ENCODE peak calls at places on chromosomes 7 and 10, in seven cellular contexts. N is WERI-Rb-1, R is psoas muscle, K is neural crest cell, G is BJ, F is GM23338, B is left ventricle myocardium inferior. Z is an unnamed sample.
A peak's percentile ranks its signal among the peaks of the same experiment; 100 is the strongest.

GRCh38 chr10:3948843-3949242 is 163.8 kb upstream of the KLF6 start:
- DNase-seq in N (no peak), R (no peak), K (no peak), G (no peak), F (no peak), B (no peak), Z (no peak)

GRCh38 chr7:80942261-80943041 is 23.6 kb upstream of the SEMA3C start:
- DNase-seq in N (no peak), R (peak; percentile 66), K (no peak), G (peak; percentile 92), F (peak; percentile 21), B (peak; percentile 37), Z (no peak)

GRCh38 chr10:48444861-48445841 is 138.7 kb downstream of the MAPK8 start:
- DNase-seq in N (peak; percentile 92), R (no peak), K (no peak), G (no peak), F (peak; percentile 50), B (no peak), Z (no peak)

GRCh38 chr10:29621161-29621560 is 13.6 kb downstream of the SVIL start:
- DNase-seq in N (no peak), R (peak; percentile 79), K (no peak), G (no peak), F (peak; percentile 37), B (no peak), Z (no peak)

GRCh38 chr7:159066816-159067601 is 77.7 kb downstream of the VIPR2 start:
- DNase-seq in N (no peak), R (no peak), K (no peak), G (no peak), F (no peak), B (no peak), Z (no peak)

GRCh38 chr10:112938808-112939482 is 11.1 kb upstream of the TCF7L2 start:
- DNase-seq in N (peak; percentile 16), R (no peak), K (no peak), G (no peak), F (no peak), B (no peak), Z (no peak)

GRCh38 chr10:80741278-80741677 is 203.6 kb downstream of the SH2D4B start:
- DNase-seq in N (no peak), R (no peak), K (no peak), G (no peak), F (no peak), B (no peak), Z (no peak)

GRCh38 chr7:136883046-136883445 is 14.6 kb downstream of the CHRM2 start:
- DNase-seq in N (no peak), R (no peak), K (no peak), G (no peak), F (peak; percentile 27), B (no peak), Z (no peak)

GRCh38 chr10:4838743-4839142 is 12.7 kb downstream of the AKR1E2 start:
- DNase-seq in N (no peak), R (no peak), K (no peak), G (no peak), F (no peak), B (no peak), Z (no peak)

GRCh38 chr10:86556933-86557649 is 35.5 kb upstream of the WAPL start:
- DNase-seq in N (no peak), R (no peak), K (no peak), G (no peak), F (no peak), B (no peak), Z (no peak)

GRCh38 chr7:135976312-135977019 is 693 bp downstream of the MTPN start:
- DNase-seq in N (peak; percentile 16), R (peak; percentile 39), K (no peak), G (no peak), F (peak; percentile 79), B (no peak), Z (no peak)

GRCh38 chr7:54201501-54201900 is 340.7 kb upstream of the VSTM2A start:
- DNase-seq in N (no peak), R (no peak), K (no peak), G (no peak), F (no peak), B (no peak), Z (no peak)

GRCh38 chr7:50664461-50664922 is 99.3 kb upstream of the DDC start:
- DNase-seq in N (no peak), R (no peak), K (no peak), G (no peak), F (no peak), B (no peak), Z (no peak)

GRCh38 chr10:77328272-77328816 is 309.3 kb downstream of the KCNMA1 start:
- DNase-seq in N (no peak), R (no peak), K (peak; percentile 51), G (no peak), F (peak; percentile 82), B (no peak), Z (no peak)

GRCh38 chr10:112375721-112376577 is 2.0 kb downstream of the ACSL5 start:
- DNase-seq in N (no peak), R (peak; percentile 77), K (no peak), G (no peak), F (no peak), B (peak; percentile 65), Z (peak; percentile 47)

GRCh38 chr7:50207682-50208255 is 96.7 kb upstream of the IKZF1 start:
- DNase-seq in N (no peak), R (no peak), K (no peak), G (no peak), F (no peak), B (peak; percentile 33), Z (no peak)

GRCh38 chr10:27893320-27894014 is 105.4 kb downstream of the ODAD2 start:
- DNase-seq in N (no peak), R (no peak), K (no peak), G (peak; percentile 21), F (no peak), B (no peak), Z (no peak)

GRCh38 chr7:471866-472639 is 47.6 kb downstream of the PDGFA start:
- DNase-seq in N (no peak), R (peak; percentile 96), K (no peak), G (peak; percentile 83), F (no peak), B (peak; percentile 81), Z (no peak)

GRCh38 chr7:134834689-134835462 is 55.4 kb downstream of the CALD1 start:
- DNase-seq in N (no peak), R (no peak), K (no peak), G (no peak), F (no peak), B (no peak), Z (no peak)

GRCh38 chr10:22054946-22055345 is 51.4 kb upstream of the DNAJC1 start:
- DNase-seq in N (no peak), R (no peak), K (no peak), G (no peak), F (no peak), B (no peak), Z (no peak)

GRCh38 chr7:130221341-130221740 is 13.7 kb downstream of the SSMEM1 start:
- DNase-seq in N (peak; percentile 59), R (no peak), K (no peak), G (no peak), F (no peak), B (no peak), Z (no peak)

GRCh38 chr7:130219871-130220270 is 12.2 kb downstream of the SSMEM1 start:
- DNase-seq in N (no peak), R (no peak), K (no peak), G (no peak), F (no peak), B (no peak), Z (no peak)

GRCh38 chr7:130216750-130217149 is 9.1 kb downstream of the SSMEM1 start:
- DNase-seq in N (no peak), R (no peak), K (no peak), G (no peak), F (peak; percentile 21), B (no peak), Z (no peak)

GRCh38 chr7:130221746-130222145 is 14.1 kb downstream of the SSMEM1 start:
- DNase-seq in N (no peak), R (no peak), K (no peak), G (no peak), F (no peak), B (no peak), Z (no peak)

DNA sequence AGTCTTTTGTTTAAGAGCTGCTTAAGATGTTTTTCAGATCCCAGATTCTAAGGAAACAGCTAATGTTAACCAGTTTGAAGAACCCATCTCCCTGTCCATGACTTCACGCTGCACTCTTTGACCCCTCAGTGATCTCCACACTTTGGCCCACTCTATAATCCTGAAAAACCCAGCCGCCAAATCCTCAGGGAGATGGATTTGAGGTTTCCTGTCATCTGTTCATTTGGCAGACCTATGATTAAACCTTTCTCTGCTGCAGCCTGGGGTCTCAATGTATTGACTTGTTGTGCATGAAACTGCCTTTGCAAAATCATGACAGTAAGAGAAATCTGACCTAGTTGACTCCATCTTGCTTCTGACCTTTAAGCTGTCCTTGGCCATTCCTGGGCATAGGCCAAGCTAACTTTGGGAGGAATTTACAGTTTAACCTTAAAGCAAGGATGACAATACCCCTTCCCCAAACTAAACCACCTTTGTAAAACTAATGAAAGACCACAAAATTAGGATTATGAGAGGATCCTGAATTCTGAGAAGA is 11.5 kb downstream of the SSMEM1 start:
- DNase-seq in N (peak; percentile 19), R (no peak), K (no peak), G (no peak), F (no peak), B (no peak), Z (no peak)
- TF ChIP-seq CTCF in N (no peak), R (no peak), K (no peak), G (no peak), F (no peak), B (no peak), Z (no peak)

DNA sequence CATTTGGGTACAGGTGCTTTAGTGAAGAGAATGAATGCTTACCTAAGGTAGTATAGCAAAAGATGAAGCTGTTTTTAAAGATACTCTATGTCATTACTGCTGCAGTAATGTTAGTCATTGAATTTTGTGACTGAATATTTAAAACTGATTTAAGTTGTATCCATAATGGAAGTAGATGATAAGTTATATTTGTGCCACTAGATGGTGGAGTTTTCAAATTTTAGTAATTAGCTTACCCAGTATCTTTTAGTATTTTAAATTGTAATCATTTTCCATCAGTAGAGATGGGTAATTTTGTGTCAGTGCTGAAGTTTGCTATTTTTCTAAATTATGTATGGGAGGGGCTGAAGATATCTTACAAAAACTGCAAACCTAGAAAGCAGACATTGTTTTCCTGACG is 25.2 kb downstream of the HBP1 start:
- DNase-seq in N (no peak), R (no peak), K (no peak), G (no peak), F (no peak), B (no peak), Z (no peak)
- TF ChIP-seq CTCF in N (no peak), R (no peak), K (peak; percentile 34), G (no peak), F (no peak), B (peak; percentile 20), Z (no peak)

GRCh38 chr7:116097365-116098009 is 66.9 kb upstream of the TFEC start:
- DNase-seq in N (no peak), R (no peak), K (no peak), G (peak; percentile 35), F (no peak), B (no peak), Z (no peak)
- TF ChIP-seq CTCF in N (no peak), R (no peak), K (peak; percentile 47), G (no peak), F (peak; percentile 48), B (no peak), Z (no peak)

DNA sequence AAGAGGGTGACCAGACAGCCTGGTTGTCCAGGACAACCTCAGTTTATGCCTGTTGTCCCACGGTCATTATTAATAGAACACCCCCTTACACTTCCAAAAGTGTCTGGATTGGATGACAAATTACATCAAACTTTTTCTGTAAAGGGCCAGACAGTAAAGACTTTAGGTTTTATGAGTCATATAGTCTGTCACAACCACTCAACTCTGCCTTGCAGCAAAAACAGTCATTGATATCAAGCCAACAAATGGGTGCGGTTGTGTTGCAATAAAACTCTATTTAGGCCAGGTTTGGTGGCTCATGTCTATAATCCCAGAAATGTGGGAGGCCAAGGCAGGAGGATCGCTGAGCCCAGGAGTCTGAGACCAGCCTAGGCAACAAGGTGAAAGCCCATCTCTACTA is 66.7 kb upstream of the ATP6V0A4 start:
- DNase-seq in N (no peak), R (no peak), K (no peak), G (peak; percentile 26), F (no peak), B (no peak), Z (no peak)
- TF ChIP-seq CTCF in N (no peak), R (no peak), K (no peak), G (no peak), F (no peak), B (no peak), Z (no peak)